ENCODE peak calls at places on chromosome 6, in four cellular contexts. One of them, this sample, is unnamed.

GRCh38 chr6:114714836-114715507 is 372.1 kb upstream of the HS3ST5 start:
- DNase-seq in HEK293T: no peak
- DNase-seq in mesothelial cell of epicardium: no peak
- DNase-seq in activated T-cell treated with anti-CD3 and anti-CD28 coated beads for 4 hours: no peak
- DNase-seq in this sample: no peak

GRCh38 chr6:156599367-156599766 is 177.8 kb upstream of the ARID1B start:
- DNase-seq in mesothelial cell of epicardium: no peak
- DNase-seq in activated T-cell treated with anti-CD3 and anti-CD28 coated beads for 4 hours: no peak
- DNase-seq in HEK293T: no peak
- DNase-seq in this sample: no peak

GRCh38 chr6:167826230-167827061 is at the start of gene AFDN:
- DNase-seq in HEK293T: peak
- DNase-seq in mesothelial cell of epicardium: peak
- DNase-seq in activated T-cell treated with anti-CD3 and anti-CD28 coated beads for 4 hours: peak
- DNase-seq in this sample: peak

GRCh38 chr6:127606131-127606562 is 29.2 kb downstream of the C6orf58 start:
- DNase-seq in mesothelial cell of epicardium: no peak
- DNase-seq in activated T-cell treated with anti-CD3 and anti-CD28 coated beads for 4 hours: no peak
- DNase-seq in HEK293T: peak
- DNase-seq in this sample: peak

GRCh38 chr6:116561377-116562018 is 7.9 kb downstream of the CALHM4 start:
- DNase-seq in HEK293T: peak
- DNase-seq in mesothelial cell of epicardium: peak
- DNase-seq in activated T-cell treated with anti-CD3 and anti-CD28 coated beads for 4 hours: peak
- DNase-seq in this sample: no peak

GRCh38 chr6:36319436-36319762 is 17.3 kb downstream of the BNIP5 start:
- DNase-seq in HEK293T: no peak
- DNase-seq in activated T-cell treated with anti-CD3 and anti-CD28 coated beads for 4 hours: no peak
- DNase-seq in mesothelial cell of epicardium: no peak
- DNase-seq in this sample: peak

GRCh38 chr6:114419175-114419574 is 76.4 kb upstream of the HS3ST5 start:
- DNase-seq in HEK293T: no peak
- DNase-seq in mesothelial cell of epicardium: no peak
- DNase-seq in activated T-cell treated with anti-CD3 and anti-CD28 coated beads for 4 hours: no peak
- DNase-seq in this sample: no peak

GRCh38 chr6:57207141-57207540 is 15.0 kb downstream of the RAB23 start:
- DNase-seq in HEK293T: no peak
- DNase-seq in activated T-cell treated with anti-CD3 and anti-CD28 coated beads for 4 hours: no peak
- DNase-seq in mesothelial cell of epicardium: no peak
- DNase-seq in this sample: no peak

GRCh38 chr6:155224618-155225017 is 39.2 kb upstream of the CLDN20 start:
- DNase-seq in mesothelial cell of epicardium: no peak
- DNase-seq in HEK293T: no peak
- DNase-seq in activated T-cell treated with anti-CD3 and anti-CD28 coated beads for 4 hours: no peak
- DNase-seq in this sample: no peak

GRCh38 chr6:8131265-8131897 is 29.0 kb upstream of the EEF1E1 start:
- DNase-seq in activated T-cell treated with anti-CD3 and anti-CD28 coated beads for 4 hours: peak
- DNase-seq in HEK293T: peak
- DNase-seq in mesothelial cell of epicardium: peak
- DNase-seq in this sample: no peak

GRCh38 chr6:87590989-87591388 is 1.1 kb downstream of the ORC3 start:
- DNase-seq in mesothelial cell of epicardium: no peak
- DNase-seq in HEK293T: no peak
- DNase-seq in activated T-cell treated with anti-CD3 and anti-CD28 coated beads for 4 hours: no peak
- DNase-seq in this sample: no peak

GRCh38 chr6:143605894-143606293 is 71.9 kb upstream of the PHACTR2 start:
- DNase-seq in activated T-cell treated with anti-CD3 and anti-CD28 coated beads for 4 hours: no peak
- DNase-seq in HEK293T: no peak
- DNase-seq in mesothelial cell of epicardium: no peak
- DNase-seq in this sample: no peak